ENCODE peak calls at places on chromosomes 2 and 18, in six cellular contexts. One of them, this sample, is unnamed.
A peak's percentile ranks its signal among the peaks of the same experiment; 100 is the strongest.

GRCh38 chr2:207395535-207396251 is 134.1 kb upstream of the CREB1 start:
- DNase-seq in NCI-H526 treated with DMSO at 0.1 percent for 48 hours: no peak
- DNase-seq in LHCN-M2: peak; percentile 50
- DNase-seq in dorsolateral prefrontal cortex: no peak
- DNase-seq in effector memory CD8-positive, alpha-beta T cell: no peak
- DNase-seq in fibroblast of lung: no peak
- DNase-seq in this sample: no peak

GRCh38 chr2:128444816-128445532 is 126.3 kb upstream of the HS6ST1 start:
- DNase-seq in NCI-H526 treated with DMSO at 0.1 percent for 48 hours: no peak
- DNase-seq in LHCN-M2: no peak
- DNase-seq in dorsolateral prefrontal cortex: no peak
- DNase-seq in effector memory CD8-positive, alpha-beta T cell: no peak
- DNase-seq in fibroblast of lung: no peak
- DNase-seq in this sample: no peak

GRCh38 chr18:10010611-10011015 is 96.8 kb downstream of the VAPA start:
- DNase-seq in NCI-H526 treated with DMSO at 0.1 percent for 48 hours: no peak
- DNase-seq in LHCN-M2: peak; percentile 92
- DNase-seq in dorsolateral prefrontal cortex: peak; percentile 67
- DNase-seq in effector memory CD8-positive, alpha-beta T cell: no peak
- DNase-seq in fibroblast of lung: peak; percentile 92
- DNase-seq in this sample: no peak

GRCh38 chr2:109321570-109321969 is 192.6 kb downstream of the SH3RF3 start:
- DNase-seq in NCI-H526 treated with DMSO at 0.1 percent for 48 hours: no peak
- DNase-seq in LHCN-M2: peak; percentile 73
- DNase-seq in dorsolateral prefrontal cortex: no peak
- DNase-seq in effector memory CD8-positive, alpha-beta T cell: no peak
- DNase-seq in fibroblast of lung: peak; percentile 79
- DNase-seq in this sample: no peak

GRCh38 chr18:23694642-23695430 is 5.6 kb downstream of the LAMA3 start:
- DNase-seq in NCI-H526 treated with DMSO at 0.1 percent for 48 hours: no peak
- DNase-seq in LHCN-M2: no peak
- DNase-seq in dorsolateral prefrontal cortex: no peak
- DNase-seq in effector memory CD8-positive, alpha-beta T cell: no peak
- DNase-seq in fibroblast of lung: no peak
- DNase-seq in this sample: no peak

GRCh38 chr2:174535757-174536703 is 49.2 kb upstream of the GPR155 start:
- DNase-seq in NCI-H526 treated with DMSO at 0.1 percent for 48 hours: no peak
- DNase-seq in LHCN-M2: no peak
- DNase-seq in dorsolateral prefrontal cortex: no peak
- DNase-seq in effector memory CD8-positive, alpha-beta T cell: no peak
- DNase-seq in fibroblast of lung: no peak
- DNase-seq in this sample: no peak

GRCh38 chr2:53969285-53970094 is 1.3 kb downstream of the PSME4 start:
- DNase-seq in NCI-H526 treated with DMSO at 0.1 percent for 48 hours: peak; percentile 68
- DNase-seq in LHCN-M2: peak; percentile 79
- DNase-seq in dorsolateral prefrontal cortex: no peak
- DNase-seq in effector memory CD8-positive, alpha-beta T cell: no peak
- DNase-seq in fibroblast of lung: peak; percentile 69
- DNase-seq in this sample: no peak

GRCh38 chr2:69581774-69582581 is 61.6 kb downstream of the AAK1 start:
- DNase-seq in NCI-H526 treated with DMSO at 0.1 percent for 48 hours: no peak
- DNase-seq in LHCN-M2: peak; percentile 54
- DNase-seq in dorsolateral prefrontal cortex: no peak
- DNase-seq in effector memory CD8-positive, alpha-beta T cell: no peak
- DNase-seq in fibroblast of lung: no peak
- DNase-seq in this sample: peak; percentile 24

GRCh38 chr2:33256162-33256755 is 220.2 kb upstream of the RASGRP3 start:
- DNase-seq in NCI-H526 treated with DMSO at 0.1 percent for 48 hours: no peak
- DNase-seq in LHCN-M2: no peak
- DNase-seq in dorsolateral prefrontal cortex: no peak
- DNase-seq in effector memory CD8-positive, alpha-beta T cell: no peak
- DNase-seq in fibroblast of lung: no peak
- DNase-seq in this sample: no peak

GRCh38 chr18:13513015-13513414 is 213.3 kb downstream of the FAM210A start:
- DNase-seq in NCI-H526 treated with DMSO at 0.1 percent for 48 hours: peak; percentile 47
- DNase-seq in LHCN-M2: no peak
- DNase-seq in dorsolateral prefrontal cortex: no peak
- DNase-seq in effector memory CD8-positive, alpha-beta T cell: no peak
- DNase-seq in fibroblast of lung: no peak
- DNase-seq in this sample: no peak

GRCh38 chr2:149141046-149141445 is 102.5 kb downstream of the LYPD6B start:
- DNase-seq in NCI-H526 treated with DMSO at 0.1 percent for 48 hours: no peak
- DNase-seq in LHCN-M2: no peak
- DNase-seq in dorsolateral prefrontal cortex: no peak
- DNase-seq in effector memory CD8-positive, alpha-beta T cell: no peak
- DNase-seq in fibroblast of lung: no peak
- DNase-seq in this sample: no peak

GRCh38 chr2:121790276-121790956 is 35.0 kb downstream of the TSN start:
- DNase-seq in NCI-H526 treated with DMSO at 0.1 percent for 48 hours: no peak
- DNase-seq in LHCN-M2: peak; percentile 83
- DNase-seq in dorsolateral prefrontal cortex: no peak
- DNase-seq in effector memory CD8-positive, alpha-beta T cell: no peak
- DNase-seq in fibroblast of lung: peak; percentile 70
- DNase-seq in this sample: no peak

GRCh38 chr2:187500585-187501359 is 52.7 kb upstream of the CALCRL start:
- DNase-seq in NCI-H526 treated with DMSO at 0.1 percent for 48 hours: peak; percentile 18
- DNase-seq in LHCN-M2: peak; percentile 72
- DNase-seq in dorsolateral prefrontal cortex: no peak
- DNase-seq in effector memory CD8-positive, alpha-beta T cell: no peak
- DNase-seq in fibroblast of lung: peak; percentile 83
- DNase-seq in this sample: no peak

GRCh38 chr2:146721486-146721885 is 1123.3 kb upstream of the ACVR2A start:
- DNase-seq in NCI-H526 treated with DMSO at 0.1 percent for 48 hours: no peak
- DNase-seq in LHCN-M2: peak; percentile 13
- DNase-seq in dorsolateral prefrontal cortex: no peak
- DNase-seq in effector memory CD8-positive, alpha-beta T cell: no peak
- DNase-seq in fibroblast of lung: no peak
- DNase-seq in this sample: no peak

GRCh38 chr2:33496150-33496549 is 19.7 kb downstream of the RASGRP3 start:
- DNase-seq in NCI-H526 treated with DMSO at 0.1 percent for 48 hours: no peak
- DNase-seq in LHCN-M2: peak; percentile 10
- DNase-seq in dorsolateral prefrontal cortex: no peak
- DNase-seq in effector memory CD8-positive, alpha-beta T cell: no peak
- DNase-seq in fibroblast of lung: peak; percentile 49
- DNase-seq in this sample: no peak

GRCh38 chr18:48827321-48828200 is 123.2 kb downstream of the SMAD7 start:
- DNase-seq in NCI-H526 treated with DMSO at 0.1 percent for 48 hours: peak; percentile 60
- DNase-seq in LHCN-M2: peak; percentile 59
- DNase-seq in dorsolateral prefrontal cortex: peak; percentile 37
- DNase-seq in effector memory CD8-positive, alpha-beta T cell: no peak
- DNase-seq in fibroblast of lung: peak; percentile 72
- DNase-seq in this sample: no peak